ENCODE peak calls at places on chromosome 6, in eight cellular contexts. F is endothelial cell, D is MCF 10A, I is body of pancreas, S is epithelial cell of esophagus, V is fibroblast of the aortic adventitia, P is stomach, O is HFFc6. G is an unnamed sample.

GRCh38 chr6:83872386-83873118 is 13.1 kb downstream of the CYB5R4 start:
- DNase-seq in F (no peak), S (no peak), O (no peak), P (no peak), D (no peak), V (peak; percentile 15), I (no peak), G (no peak)

GRCh38 chr6:2738373-2738979 is 12.2 kb downstream of the MYLK4 start:
- DNase-seq in F (peak; percentile 62), V (peak; percentile 77), S (peak; percentile 64), P (peak; percentile 55), O (peak; percentile 50), D (peak; percentile 52), I (peak; percentile 71), G (peak; percentile 20)

GRCh38 chr6:142693446-142693845 is 251.5 kb downstream of the HIVEP2 start:
- DNase-seq in O (peak; percentile 78), S (no peak), F (no peak), V (peak; percentile 73), P (no peak), D (no peak), I (no peak), G (peak; percentile 56)

GRCh38 chr6:167415441-167415961 is 90.6 kb downstream of the TTLL2 start:
- DNase-seq in I (no peak), F (no peak), V (no peak), O (no peak), S (no peak), D (no peak), P (no peak), G (no peak)

GRCh38 chr6:139580592-139581484 is 206.4 kb upstream of the CITED2 start:
- DNase-seq in P (no peak), I (no peak), F (no peak), D (no peak), O (no peak), S (no peak), V (no peak), G (no peak)

GRCh38 chr6:127775371-127775770 is 125.5 kb downstream of the THEMIS start:
- DNase-seq in P (no peak), I (no peak), S (no peak), D (no peak), O (peak; percentile 29), F (no peak), V (peak; percentile 6), G (no peak)

GRCh38 chr6:44084231-44085014 is 42.8 kb downstream of the MRPL14 start:
- DNase-seq in I (no peak), F (no peak), D (peak; percentile 94), P (no peak), S (peak; percentile 82), V (no peak), O (no peak), G (no peak)

GRCh38 chr6:134035823-134036296 is 16.6 kb downstream of the SLC2A12 start:
- DNase-seq in V (peak; percentile 61), D (peak; percentile 84), P (peak; percentile 40), I (peak; percentile 65), F (no peak), S (peak; percentile 88), O (no peak), G (no peak)

GRCh38 chr6:45606831-45607400 is 229.2 kb upstream of the SUPT3H start:
- DNase-seq in P (no peak), S (no peak), I (no peak), D (no peak), O (no peak), V (no peak), F (no peak), G (no peak)

GRCh38 chr6:139748353-139749146 is 374.1 kb upstream of the CITED2 start:
- DNase-seq in P (no peak), V (peak; percentile 86), F (no peak), D (no peak), I (peak; percentile 5), O (no peak), S (peak; percentile 15), G (no peak)

GRCh38 chr6:4224082-4224978 is 89.0 kb upstream of the ECI2 start:
- DNase-seq in P (no peak), I (no peak), D (no peak), O (peak; percentile 6), F (no peak), S (no peak), V (peak; percentile 76), G (no peak)

GRCh38 chr6:155301867-155302266 is 12.4 kb downstream of the TFB1M start:
- DNase-seq in F (no peak), I (no peak), O (no peak), D (no peak), V (peak; percentile 33), S (no peak), P (no peak), G (peak; percentile 8)

GRCh38 chr6:38354905-38355304 is 284.8 kb downstream of the BTBD9 start:
- DNase-seq in P (no peak), D (no peak), V (no peak), S (no peak), F (no peak), I (no peak), O (no peak), G (no peak)
- TF ChIP-seq CTCF in P (no peak), D (no peak), V (no peak), S (no peak), F (no peak), I (no peak), O (no peak), G (no peak)

GRCh38 chr6:22145823-22146379 is 150.9 kb downstream of the PRL start:
- DNase-seq in I (no peak), F (peak; percentile 10), V (peak; percentile 83), P (no peak), O (peak; percentile 61), D (peak; percentile 1), S (peak; percentile 27), G (peak; percentile 64)
- TF ChIP-seq CTCF in I (no peak), F (no peak), V (peak; percentile 45), P (no peak), O (no peak), D (no peak), S (peak; percentile 42), G (peak; percentile 48)

DNA sequence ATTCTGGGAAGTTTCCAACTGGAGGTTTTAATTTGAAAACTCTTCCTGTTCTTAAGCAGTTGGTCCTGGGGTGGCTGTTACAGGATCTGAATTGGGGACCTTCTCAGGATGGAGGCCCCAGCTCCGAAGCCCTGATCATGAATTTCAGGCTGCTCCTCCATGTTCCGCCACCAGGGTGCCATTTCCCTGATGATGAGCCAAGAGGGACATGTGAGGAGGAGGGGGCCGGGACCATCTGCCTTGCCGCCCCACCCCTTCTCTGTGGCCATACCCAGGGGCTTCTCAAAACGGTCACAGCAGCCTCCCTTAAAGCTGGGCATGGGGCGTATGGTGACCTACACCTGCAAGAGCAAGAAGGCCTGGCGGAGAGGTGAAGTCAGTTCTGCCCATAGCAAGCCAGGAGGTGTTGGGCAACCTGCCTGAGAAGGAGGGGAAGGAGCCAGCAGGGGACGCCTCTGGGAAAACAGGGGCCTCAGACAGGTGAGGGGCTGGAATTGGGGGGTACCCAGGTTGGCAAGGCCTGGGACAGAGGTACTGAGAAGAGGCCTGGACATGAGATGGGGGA is 3.6 kb upstream of the BAK1 start:
- DNase-seq in S (no peak), D (no peak), P (no peak), V (no peak), O (no peak), F (peak; percentile 63), I (no peak), G (no peak)
- TF ChIP-seq CTCF in S (peak; percentile 44), D (peak; percentile 43), P (no peak), V (peak; percentile 38), O (peak; percentile 69), F (peak; percentile 69), I (no peak), G (peak; percentile 28)

DNA sequence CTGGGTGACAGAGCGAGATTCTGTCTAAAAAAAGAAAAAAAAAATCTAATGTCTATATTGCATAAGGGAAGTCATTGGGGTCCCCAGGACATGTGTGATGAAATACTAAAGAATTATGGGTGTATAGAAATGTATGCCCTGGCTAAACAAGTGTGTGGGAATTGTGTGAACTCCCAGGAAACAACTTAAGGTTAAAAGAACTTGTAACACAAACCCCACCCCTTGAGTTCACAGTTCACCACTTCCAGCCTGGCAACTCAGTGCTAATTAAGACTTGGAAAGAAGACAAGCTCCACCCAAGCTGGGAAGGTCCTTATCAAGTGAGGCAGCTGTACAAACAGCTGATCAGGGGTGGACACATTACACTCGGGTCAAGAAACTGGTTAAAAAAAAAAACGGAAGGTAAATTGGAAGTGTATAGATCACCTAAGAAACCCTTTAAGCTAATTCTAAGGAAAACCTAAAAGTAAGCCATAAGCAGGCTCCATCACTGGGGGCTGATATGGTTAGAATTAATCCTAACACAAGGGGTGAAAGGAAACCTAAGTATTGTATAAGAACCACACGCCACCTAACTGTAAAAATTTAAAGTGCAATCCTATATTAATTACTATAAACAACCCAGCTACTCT is 25.2 kb downstream of the HLA-A start:
- DNase-seq in I (peak; percentile 85), P (peak; percentile 74), D (peak; percentile 68), O (no peak), S (peak; percentile 79), F (no peak), V (no peak), G (no peak)
- TF ChIP-seq CTCF in I (peak; percentile 33), P (no peak), D (peak; percentile 38), O (peak; percentile 50), S (peak; percentile 23), F (no peak), V (no peak), G (peak; percentile 0)

GRCh38 chr6:62035952-62036351 is 250.1 kb downstream of the KHDRBS2 start:
- DNase-seq in P (no peak), F (no peak), V (no peak), I (no peak), O (no peak), D (no peak), S (no peak), G (no peak)
- TF ChIP-seq CTCF in P (no peak), F (no peak), V (no peak), I (no peak), O (no peak), D (no peak), S (no peak), G (no peak)

DNA sequence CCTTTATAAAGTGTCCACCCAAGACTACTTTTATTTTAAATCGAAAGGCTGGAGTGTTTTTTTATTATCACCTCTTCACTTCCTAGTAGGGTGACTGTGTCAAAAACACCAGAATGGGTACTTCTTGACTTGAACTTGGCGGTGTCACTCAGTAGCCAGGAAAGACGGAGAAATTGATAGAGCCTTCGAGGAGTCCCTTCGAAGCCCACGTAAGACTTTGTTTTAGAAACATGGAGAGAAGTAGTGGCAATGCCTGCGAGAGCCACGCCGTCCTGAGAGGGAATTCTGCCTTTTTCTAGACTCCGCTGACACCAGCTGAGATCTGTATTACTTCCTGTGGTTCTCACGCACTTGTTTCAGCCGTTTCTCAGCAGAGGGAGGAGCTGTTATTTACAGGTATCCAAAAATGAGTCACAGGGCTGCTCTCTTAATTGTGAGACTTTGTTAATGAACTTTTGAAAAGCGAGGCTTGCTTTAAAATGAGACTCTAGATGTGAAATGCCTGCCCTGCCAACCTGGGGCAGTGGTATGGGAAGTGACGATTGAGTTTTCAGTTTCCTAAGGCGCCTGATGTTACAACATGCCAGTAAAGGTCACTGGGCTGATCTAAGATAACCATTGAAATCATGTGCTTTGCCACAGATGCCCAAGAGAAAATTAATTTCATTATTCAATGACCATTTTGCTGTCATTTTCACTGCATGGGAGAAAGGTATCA is 852 bp downstream of the STX11 start:
- DNase-seq in S (peak; percentile 72), O (no peak), I (peak; percentile 57), P (no peak), F (peak; percentile 7), V (peak; percentile 16), D (no peak), G (no peak)
- TF ChIP-seq CTCF in S (no peak), O (no peak), I (no peak), P (no peak), F (no peak), V (no peak), D (no peak), G (no peak)